ENCODE peak calls at places on chromosomes 6 and 20, in seven cellular contexts. Q is heart left ventricle, N is H1, W is breast epithelium, A is IMR-90, B is sigmoid colon, U is tibial nerve. K is an unnamed sample. For H3K36me3, the result is how much of the 10 kb centered on the place peaks cover.

GRCh38 chr6:333379-334002 is 41.2 kb downstream of the DUSP22 start:
- DNase-seq in Q (no peak), N (no peak), W (no peak), A (peak), B (peak), U (no peak), K (no peak)

GRCh38 chr20:9200196-9200595 is 131.3 kb downstream of the PLCB4 start:
- DNase-seq in Q (no peak), N (no peak), W (no peak), A (no peak), B (no peak), U (no peak), K (no peak)

GRCh38 chr6:7243188-7243942 is 69.6 kb downstream of the SSR1 start:
- DNase-seq in Q (no peak), N (no peak), W (no peak), A (peak), B (no peak), U (peak), K (no peak)

GRCh38 chr6:137297887-137298286 is 78.7 kb upstream of the IFNGR1 start:
- DNase-seq in Q (no peak), N (peak), W (no peak), A (peak), B (no peak), U (no peak), K (peak)

GRCh38 chr6:13406781-13407180 is 78.4 kb upstream of the TBC1D7 start:
- DNase-seq in Q (no peak), N (no peak), W (no peak), A (no peak), B (no peak), U (no peak), K (no peak)

GRCh38 chr6:30782425-30783014 is 38.2 kb upstream of the IER3 start:
- DNase-seq in Q (no peak), N (no peak), W (no peak), A (peak), B (no peak), U (no peak), K (no peak)

GRCh38 chr6:53290547-53291510 is 57.9 kb downstream of the ELOVL5 start:
- DNase-seq in Q (no peak), N (no peak), W (no peak), A (no peak), B (no peak), U (no peak), K (no peak)

GRCh38 chr6:12017263-12017662 is 5.2 kb downstream of the HIVEP1 start:
- DNase-seq in Q (no peak), N (no peak), W (no peak), A (no peak), B (no peak), U (no peak), K (no peak)

GRCh38 chr6:168364793-168365421 is 45.3 kb upstream of the DACT2 start:
- DNase-seq in Q (no peak), N (no peak), W (no peak), A (no peak), B (peak), U (no peak), K (no peak)

GRCh38 chr6:73746776-73747175 is 50.8 kb downstream of the CD109 start:
- DNase-seq in Q (no peak), N (no peak), W (no peak), A (peak), B (no peak), U (no peak), K (no peak)

GRCh38 chr20:59004763-59005522 is 2.1 kb downstream of the CTSZ start:
- DNase-seq in Q (peak), N (no peak), W (peak), A (no peak), B (peak), U (peak), K (peak)

GRCh38 chr20:32891926-32892660 is 33.4 kb downstream of the EFCAB8 start:
- DNase-seq in Q (no peak), N (no peak), W (no peak), A (no peak), B (no peak), U (no peak), K (no peak)

GRCh38 chr6:151482290-151482689 is 11.5 kb upstream of the CCDC170 start:
- DNase-seq in Q (no peak), N (no peak), W (no peak), A (peak), B (no peak), U (no peak), K (no peak)

GRCh38 chr6:127554435-127555006 is 22.5 kb upstream of the C6orf58 start:
- DNase-seq in Q (no peak), N (no peak), W (no peak), A (peak), B (no peak), U (no peak), K (peak)

GRCh38 chr6:53440331-53440730 is 91.6 kb upstream of the ELOVL5 start:
- DNase-seq in Q (no peak), N (no peak), W (no peak), A (no peak), B (no peak), U (no peak), K (no peak)

GRCh38 chr6:39073471-39074355 is 25.1 kb downstream of the GLP1R start:
- DNase-seq in Q (no peak), N (no peak), W (no peak), A (no peak), B (peak), U (no peak), K (no peak)

GRCh38 chr6:39072830-39073229 is 24.2 kb downstream of the GLP1R start:
- DNase-seq in Q (no peak), N (no peak), W (no peak), A (no peak), B (peak), U (no peak), K (no peak)

GRCh38 chr6:39075010-39075738 is 26.6 kb downstream of the GLP1R start:
- DNase-seq in Q (no peak), N (no peak), W (no peak), A (no peak), B (peak), U (no peak), K (no peak)

GRCh38 chr6:39076086-39076992 is 27.8 kb downstream of the GLP1R start:
- DNase-seq in Q (no peak), N (no peak), W (no peak), A (no peak), B (no peak), U (no peak), K (no peak)

DNA sequence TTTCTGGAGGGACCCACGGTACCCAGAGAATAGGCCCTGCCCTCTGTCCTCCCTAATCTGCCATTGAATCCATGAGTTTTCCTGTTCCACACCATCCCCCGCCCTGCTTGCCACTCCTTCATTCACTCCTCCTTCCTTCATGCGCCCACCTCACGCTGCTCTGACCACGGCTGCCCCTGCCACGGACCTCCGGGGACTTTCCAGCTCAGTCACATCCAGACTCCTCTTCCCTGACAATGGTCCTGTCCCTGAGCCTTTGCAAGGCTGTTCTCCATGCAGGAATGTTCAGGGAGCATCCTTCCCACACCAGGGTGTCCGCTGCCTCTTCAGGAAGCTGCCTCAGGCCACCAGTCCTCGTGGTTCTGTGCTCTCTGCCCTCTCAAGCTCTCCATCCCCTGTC is 25.9 kb downstream of the GLP1R start:
- DNase-seq in Q (no peak), N (no peak), W (no peak), A (no peak), B (peak), U (no peak), K (no peak)
- H3K27ac ChIP-seq in Q (no peak), N (no peak), W (no peak), A (no peak), B (no peak), U (no peak), K (no peak)

DNA sequence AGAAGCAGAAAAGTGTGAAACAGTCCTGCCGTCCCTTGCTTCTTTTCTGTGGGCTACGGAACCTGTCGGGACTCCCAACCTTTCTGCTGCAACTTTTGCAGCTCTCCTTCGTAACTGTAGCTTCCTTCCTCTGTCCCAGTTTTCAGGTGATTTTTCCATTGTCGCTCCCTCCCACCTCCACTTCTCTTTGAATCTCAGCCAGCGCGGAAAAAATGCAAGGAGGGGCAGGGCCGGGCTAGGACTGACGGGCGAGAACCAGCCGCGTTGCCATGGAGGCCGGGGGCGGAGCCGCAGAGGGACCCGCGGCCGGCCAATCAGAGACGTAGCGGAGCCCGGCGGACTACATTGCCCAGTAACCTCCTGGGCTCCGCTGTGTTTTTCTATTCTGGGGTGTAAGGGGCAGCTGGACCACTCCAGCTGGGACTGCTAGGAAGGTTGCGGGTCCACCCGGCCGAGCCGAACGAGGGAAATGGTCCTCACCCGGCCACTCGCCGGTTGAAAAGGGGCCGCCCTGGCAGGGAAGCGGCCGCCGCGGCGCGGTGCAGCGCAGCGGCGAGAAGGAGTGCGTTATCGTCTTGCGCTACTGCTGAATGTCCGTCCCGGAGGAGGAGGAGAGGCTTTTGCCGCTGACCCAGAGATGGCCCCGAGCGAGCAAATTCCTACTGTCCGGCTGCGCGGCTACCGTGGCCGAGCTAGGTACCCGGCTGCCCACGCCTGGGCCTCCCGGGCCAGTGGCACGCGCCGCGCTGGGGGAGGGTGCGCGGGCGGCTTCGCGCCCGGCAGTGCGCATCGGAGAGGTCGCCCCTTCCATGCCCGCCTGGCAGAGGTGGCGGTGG is at the start of the genes CYP39A1 and SLC25A27:
- DNase-seq in Q (peak), N (peak), W (peak), A (peak), B (peak), U (peak), K (peak)
- TF ChIP-seq POLR2A in Q (no peak), N (no peak), W (peak), A (no peak), B (peak), U (no peak), K (peak)

GRCh38 chr20:37395411-37395800 is 49.5 kb downstream of the SRC start:
- DNase-seq in Q (no peak), N (no peak), W (no peak), A (no peak), B (no peak), U (no peak), K (no peak)
- H3K36me3 ChIP-seq in Q (under half), N (under half), W (under half), A (under half), B (half or more), U (under half), K (under half)

DNA sequence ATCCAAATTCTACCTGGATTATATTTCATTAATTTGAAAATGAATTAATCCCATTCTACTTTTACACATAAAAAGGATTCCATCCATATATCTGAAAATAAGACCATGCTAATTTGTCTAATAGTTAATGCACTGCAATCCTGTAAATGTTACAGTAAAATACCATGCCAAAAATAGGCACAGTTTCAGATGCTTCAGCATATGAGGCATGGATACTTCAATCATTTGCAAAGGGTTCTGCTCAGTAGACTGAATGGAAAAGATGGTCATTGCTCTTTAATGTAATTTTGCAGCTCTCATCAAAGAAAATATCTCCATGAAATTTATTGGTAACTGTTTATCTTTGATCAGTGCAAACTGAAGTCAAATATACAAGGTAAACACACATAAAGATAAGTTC is 996.5 kb upstream of the CITED2 start:
- DNase-seq in Q (no peak), N (no peak), W (no peak), A (no peak), B (no peak), U (no peak), K (no peak)
- H3K27ac ChIP-seq in Q (no peak), N (no peak), W (no peak), A (no peak), B (no peak), U (no peak), K (no peak)

GRCh38 chr6:100881707-100882040 is 545 bp upstream of the ASCC3 start:
- DNase-seq in Q (no peak), N (no peak), W (no peak), A (peak), B (no peak), U (no peak), K (no peak)

GRCh38 chr6:100880149-100880900 is 804 bp downstream of the ASCC3 start:
- DNase-seq in Q (no peak), N (no peak), W (no peak), A (peak), B (no peak), U (no peak), K (no peak)

GRCh38 chr6:100879317-100879716 is 1.8 kb downstream of the ASCC3 start:
- DNase-seq in Q (no peak), N (no peak), W (no peak), A (no peak), B (no peak), U (no peak), K (no peak)

GRCh38 chr6:100883347-100883746 is 2.2 kb upstream of the ASCC3 start:
- DNase-seq in Q (no peak), N (no peak), W (no peak), A (no peak), B (no peak), U (no peak), K (no peak)

GRCh38 chr6:100880901-100881706 is at the start of gene ASCC3:
- DNase-seq in Q (peak), N (peak), W (peak), A (peak), B (peak), U (peak), K (peak)
- TF ChIP-seq POLR2A in Q (no peak), N (peak), W (peak), A (peak), B (peak), U (no peak), K (peak)

DNA sequence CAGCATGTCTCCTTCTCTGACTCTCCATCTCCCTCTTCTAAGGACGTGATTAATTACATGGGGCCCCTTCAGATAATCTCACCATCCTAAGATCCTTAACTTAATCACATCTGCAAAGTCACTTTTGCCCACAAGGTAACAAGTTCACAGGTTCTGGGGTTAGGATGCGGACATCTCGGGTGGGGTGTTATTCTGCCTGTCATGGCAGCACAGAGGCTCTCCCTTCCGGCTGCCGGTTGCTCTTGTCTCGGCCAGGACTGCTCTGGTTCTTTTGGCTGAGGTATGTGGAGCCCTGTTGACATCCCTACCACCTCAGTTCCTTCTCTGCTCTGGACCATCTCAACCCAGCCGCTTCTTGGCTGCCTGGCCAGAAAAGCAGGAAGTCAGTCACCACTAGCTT is 4.2 kb upstream of the CST11 start:
- DNase-seq in Q (no peak), N (no peak), W (no peak), A (no peak), B (no peak), U (no peak), K (no peak)
- H3K36me3 ChIP-seq in Q (under half), N (under half), W (under half), A (under half), B (under half), U (under half), K (under half)

DNA sequence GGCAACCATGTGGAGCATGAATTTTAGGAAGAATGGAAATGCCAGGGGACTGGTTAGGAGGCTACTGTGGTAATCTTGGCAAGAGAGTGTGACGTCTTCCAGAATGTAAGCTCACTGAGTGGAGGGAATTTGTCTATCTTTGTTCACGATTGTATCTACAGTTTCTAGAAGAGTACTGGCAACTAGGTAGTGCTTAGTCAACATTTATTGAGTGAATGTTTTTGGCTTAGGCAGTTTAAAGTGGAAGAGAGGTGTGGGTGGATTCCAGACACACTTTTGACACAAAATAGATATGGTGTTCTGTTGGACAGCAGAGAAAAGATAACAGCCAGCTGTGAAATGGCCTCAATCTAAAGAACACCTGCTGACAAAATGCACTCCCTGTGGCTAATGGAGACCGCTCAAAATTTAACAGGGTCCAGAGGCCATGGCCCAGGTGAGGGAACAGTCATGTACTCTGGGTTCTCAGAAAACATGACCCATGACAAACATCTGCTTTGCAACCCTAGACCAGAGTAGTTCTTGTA is 139.3 kb downstream of the GPX5 start:
- DNase-seq in Q (no peak), N (no peak), W (no peak), A (no peak), B (no peak), U (no peak), K (no peak)
- H3K27ac ChIP-seq in Q (no peak), N (no peak), W (no peak), A (no peak), B (no peak), U (no peak), K (no peak)

DNA sequence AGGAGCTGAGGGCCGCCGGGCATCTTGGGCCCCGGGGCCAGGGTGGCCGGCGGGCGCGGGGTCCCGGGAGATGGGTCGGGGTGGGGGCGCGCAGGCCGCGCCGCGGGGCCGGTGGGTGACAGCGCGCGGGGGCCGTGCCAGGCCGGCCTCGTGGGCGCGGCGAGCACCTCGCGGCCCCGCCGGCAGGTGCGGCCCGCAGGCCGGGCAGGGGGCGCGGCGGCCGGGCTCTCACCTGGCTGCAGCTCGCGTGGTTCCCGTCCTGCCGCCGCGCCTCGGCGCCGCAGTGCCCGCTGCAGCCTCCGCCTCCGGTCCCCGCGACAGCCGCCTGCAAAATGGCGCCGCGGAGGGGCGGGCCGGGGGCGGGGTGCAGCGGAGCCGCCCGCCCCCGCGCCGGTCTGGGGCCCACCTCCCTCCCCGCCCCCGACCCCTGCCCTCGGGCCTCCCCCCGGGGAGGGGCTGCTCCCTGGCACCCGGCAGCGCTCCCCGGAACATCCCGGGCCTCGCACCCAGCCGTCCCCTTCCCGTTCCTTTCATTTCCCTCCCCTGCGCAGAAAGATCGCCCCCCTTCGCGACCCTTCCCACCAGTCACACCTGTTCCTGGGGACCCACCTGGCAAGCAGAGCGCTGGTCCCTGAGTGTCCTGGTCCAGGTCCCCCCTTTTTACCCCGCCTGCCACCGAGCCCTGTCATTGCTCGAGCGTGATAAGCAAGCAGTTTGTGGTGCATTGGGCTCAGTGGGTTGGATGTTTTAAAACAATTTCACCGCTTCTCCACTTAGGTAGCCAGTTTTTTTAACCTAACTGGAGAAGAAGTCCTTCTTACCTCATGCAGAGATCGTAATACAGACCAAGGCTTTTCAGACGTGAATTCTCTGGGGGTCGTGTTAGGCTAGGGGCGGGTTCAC is at the start of gene SLC23A2:
- DNase-seq in Q (peak), N (no peak), W (no peak), A (no peak), B (peak), U (no peak), K (peak)
- TF ChIP-seq POLR2A in Q (no peak), N (no peak), W (no peak), A (no peak), B (no peak), U (peak), K (peak)

GRCh38 chr6:42104807-42105713 is 37.4 kb downstream of the C6orf132 start:
- DNase-seq in Q (no peak), N (no peak), W (no peak), A (no peak), B (no peak), U (no peak), K (no peak)
- H3K36me3 ChIP-seq in Q (under half), N (under half), W (under half), A (under half), B (under half), U (under half), K (under half)

DNA sequence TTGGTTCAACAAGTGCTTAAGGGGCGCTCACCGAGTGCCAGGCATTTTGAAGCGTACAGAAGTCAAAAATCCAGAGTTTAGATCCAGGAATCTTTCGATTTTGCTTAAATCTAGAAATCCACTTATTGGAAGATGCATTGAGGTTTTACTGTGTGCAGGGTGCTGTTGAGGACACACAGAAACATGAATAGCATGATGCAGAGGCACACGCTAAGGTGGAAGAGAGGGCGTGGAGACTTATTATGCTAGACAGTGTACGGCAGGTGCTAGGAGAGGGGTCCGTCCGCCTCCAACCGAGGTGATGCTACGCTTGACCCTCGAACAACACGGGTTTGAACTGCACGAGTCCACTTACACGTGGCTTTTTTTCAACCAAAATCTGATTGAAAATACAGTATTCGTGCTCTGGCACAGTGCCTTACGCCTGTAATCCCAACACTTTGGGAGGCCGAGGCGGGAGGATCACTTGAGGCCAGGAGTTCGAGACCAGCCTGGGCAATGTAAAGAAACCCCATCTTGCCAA is 1.0 kb upstream of the KIF13A start:
- DNase-seq in Q (no peak), N (no peak), W (no peak), A (no peak), B (no peak), U (no peak), K (no peak)
- H3K27ac ChIP-seq in Q (peak), N (no peak), W (peak), A (peak), B (peak), U (peak), K (peak)

K was measured in right lobe of liver.